ENCODE peak calls at places on chromosome 21, in four cellular contexts. T, D, A and E are unnamed samples.

GRCh38 chr21:34743831-34744230 is 75.0 kb downstream of the CLIC6 start:
- DNase-seq in T (no peak), D (peak), A (no peak), E (peak)

GRCh38 chr21:42746593-42747266 is 93.3 kb downstream of the PDE9A start:
- DNase-seq in T (peak), D (no peak), A (no peak), E (peak)

GRCh38 chr21:41802684-41803083 is 35.8 kb upstream of the RIPK4 start:
- DNase-seq in T (no peak), D (no peak), A (no peak), E (peak)

GRCh38 chr21:34808569-34809204 is 139.9 kb downstream of the CLIC6 start:
- DNase-seq in T (no peak), D (peak), A (no peak), E (no peak)

GRCh38 chr21:28793043-28793442 is 199.6 kb downstream of the LTN1 start:
- DNase-seq in T (no peak), D (peak), A (no peak), E (no peak)

GRCh38 chr21:44449473-44450363 is 5.6 kb upstream of the LRRC3 start:
- DNase-seq in T (no peak), D (no peak), A (no peak), E (no peak)

GRCh38 chr21:39063517-39063916 is 119.7 kb downstream of the PSMG1 start:
- DNase-seq in T (no peak), D (no peak), A (no peak), E (no peak)

GRCh38 chr21:45987121-45987711 is 5.6 kb downstream of the COL6A1 start:
- DNase-seq in T (no peak), D (no peak), A (no peak), E (no peak)

GRCh38 chr21:44517175-44517899 is 22.7 kb downstream of the KRTAP10-1 start:
- DNase-seq in T (peak), D (peak), A (no peak), E (no peak)

GRCh38 chr21:16455526-16455925 is 725.7 kb downstream of the USP25 start:
- DNase-seq in T (no peak), D (no peak), A (no peak), E (no peak)

GRCh38 chr21:35779690-35780570 is 280.4 kb downstream of the SETD4 start:
- DNase-seq in T (no peak), D (peak), A (no peak), E (no peak)

GRCh38 chr21:17119466-17120297 is 393.2 kb upstream of the CXADR start:
- DNase-seq in T (no peak), D (no peak), A (no peak), E (no peak)

GRCh38 chr21:43645414-43645891 is 13.8 kb downstream of the HSF2BP start:
- DNase-seq in T (no peak), D (peak), A (no peak), E (peak)

GRCh38 chr21:36155603-36156338 is 853 bp upstream of the DOP1B start:
- DNase-seq in T (no peak), D (no peak), A (no peak), E (peak)

GRCh38 chr21:35895598-35895997 is 164.7 kb downstream of the SETD4 start:
- DNase-seq in T (no peak), D (no peak), A (no peak), E (no peak)